ENCODE peak calls at places on chromosome 6, in five cellular contexts. J, W, I, T and K are unnamed samples. For H3K4me1 and H3K36me3, the result is how much of the 10 kb centered on the place peaks cover.

GRCh38 chr6:31332637-31333602 is 24.1 kb downstream of the HLA-B start:
- DNase-seq in J (no peak), I (no peak), T (no peak), W (no peak), K (no peak)

GRCh38 chr6:27178001-27178730 is 69.3 kb upstream of the PRSS16 start:
- DNase-seq in T (no peak), I (peak), J (no peak), W (no peak), K (no peak)

GRCh38 chr6:2116496-2116895 is 128.9 kb downstream of the GMDS start:
- DNase-seq in J (no peak), T (no peak), I (no peak), W (no peak), K (no peak)

GRCh38 chr6:46023216-46023915 is 7.7 kb upstream of the CLIC5 start:
- DNase-seq in T (no peak), I (no peak), W (no peak), J (no peak), K (no peak)

GRCh38 chr6:122066200-122066599 is 333.3 kb upstream of the HSF2 start:
- DNase-seq in T (no peak), J (no peak), W (no peak), I (no peak), K (no peak)

GRCh38 chr6:2244261-2245102 is 923 bp downstream of the GMDS start:
- DNase-seq in T (no peak), J (no peak), I (no peak), W (no peak), K (no peak)

GRCh38 chr6:95094751-95095150 is 482.6 kb upstream of the MANEA start:
- DNase-seq in J (no peak), T (no peak), I (no peak), W (no peak), K (no peak)

GRCh38 chr6:144405173-144405572 is 120.0 kb downstream of the UTRN start:
- DNase-seq in W (no peak), J (no peak), T (no peak), I (no peak), K (no peak)

GRCh38 chr6:100366419-100366818 is 98.3 kb downstream of the SIM1 start:
- DNase-seq in W (no peak), J (no peak), I (no peak), T (no peak), K (no peak)

GRCh38 chr6:28474441-28475219 is 31.3 kb upstream of the ZSCAN23 start:
- DNase-seq in T (peak), I (no peak), J (peak), W (no peak), K (no peak)

GRCh38 chr6:18861182-18861581 is 474.0 kb downstream of the RNF144B start:
- DNase-seq in W (no peak), J (no peak), I (no peak), T (no peak), K (no peak)

GRCh38 chr6:118914598-118914997 is 20.4 kb downstream of the MCM9 start:
- DNase-seq in J (no peak), T (no peak), W (no peak), I (no peak), K (no peak)

GRCh38 chr6:159693894-159694545 is 979 bp upstream of the SOD2 start:
- DNase-seq in J (peak), T (no peak), I (peak), W (no peak), K (no peak)

GRCh38 chr6:122730775-122731386 is 48.6 kb upstream of the FABP7 start:
- DNase-seq in W (no peak), I (no peak), T (no peak), J (peak), K (no peak)

GRCh38 chr6:88449770-88450169 is 283.6 kb upstream of the CNR1 start:
- DNase-seq in J (no peak), T (no peak), W (no peak), I (no peak), K (no peak)

GRCh38 chr6:166112580-166112979 is 55.1 kb downstream of the TBXT start:
- DNase-seq in J (no peak), W (no peak), I (no peak), T (no peak), K (no peak)

GRCh38 chr6:153170511-153170910 is 39.4 kb upstream of the RGS17 start:
- DNase-seq in W (no peak), J (no peak), I (no peak), T (no peak), K (no peak)

GRCh38 chr6:7088076-7088742 is 19.6 kb upstream of the RREB1 start:
- DNase-seq in I (no peak), T (no peak), W (no peak), J (no peak), K (no peak)

GRCh38 chr6:18362058-18362561 is 25.0 kb upstream of the RNF144B start:
- DNase-seq in W (no peak), J (no peak), T (no peak), I (no peak), K (no peak)

GRCh38 chr6:31354788-31355539 is 2.0 kb downstream of the HLA-B start:
- DNase-seq in T (no peak), W (peak), I (no peak), J (no peak), K (no peak)

GRCh38 chr6:31186052-31186734 is 15.7 kb upstream of the POU5F1 start:
- DNase-seq in T (no peak), I (peak), W (peak), J (no peak), K (peak)

GRCh38 chr6:53527249-53527765 is 17.6 kb downstream of the GCLC start:
- DNase-seq in W (no peak), J (no peak), I (no peak), T (no peak), K (no peak)

GRCh38 chr6:3364391-3364790 is 92.5 kb downstream of the SLC22A23 start:
- DNase-seq in I (no peak), W (no peak), J (no peak), T (no peak), K (no peak)

GRCh38 chr6:98970469-98970868 is 22.7 kb upstream of the FBXL4 start:
- DNase-seq in T (no peak), I (no peak), W (no peak), J (no peak), K (no peak)

GRCh38 chr6:32844839-32845372 is 1.1 kb upstream of the PSMB8 start:
- DNase-seq in T (no peak), J (no peak), I (no peak), W (no peak), K (no peak)
- H3K4me1 ChIP-seq in T (under half), J (under half), I (under half), W (half or more), K (under half)

GRCh38 chr6:107115695-107116327 is 496 bp upstream of the BEND3 start:
- DNase-seq in I (peak), J (peak), W (peak), T (peak), K (no peak)
- TF ChIP-seq POLR2AphosphoS5 in I (no peak), J (no peak), W (no peak), T (peak), K (no peak)

GRCh38 chr6:44228433-44228832 is 5.0 kb downstream of the SLC29A1 start:
- DNase-seq in I (no peak), J (no peak), T (no peak), W (no peak), K (no peak)

GRCh38 chr6:44228031-44228430 is 4.6 kb downstream of the SLC29A1 start:
- DNase-seq in W (no peak), J (no peak), T (no peak), I (no peak), K (no peak)

GRCh38 chr6:44228836-44229235 is 5.4 kb downstream of the SLC29A1 start:
- DNase-seq in T (no peak), J (no peak), I (no peak), W (no peak), K (no peak)

GRCh38 chr6:44229376-44230033 is 6.1 kb downstream of the SLC29A1 start:
- DNase-seq in I (no peak), W (no peak), J (no peak), T (no peak), K (no peak)

DNA sequence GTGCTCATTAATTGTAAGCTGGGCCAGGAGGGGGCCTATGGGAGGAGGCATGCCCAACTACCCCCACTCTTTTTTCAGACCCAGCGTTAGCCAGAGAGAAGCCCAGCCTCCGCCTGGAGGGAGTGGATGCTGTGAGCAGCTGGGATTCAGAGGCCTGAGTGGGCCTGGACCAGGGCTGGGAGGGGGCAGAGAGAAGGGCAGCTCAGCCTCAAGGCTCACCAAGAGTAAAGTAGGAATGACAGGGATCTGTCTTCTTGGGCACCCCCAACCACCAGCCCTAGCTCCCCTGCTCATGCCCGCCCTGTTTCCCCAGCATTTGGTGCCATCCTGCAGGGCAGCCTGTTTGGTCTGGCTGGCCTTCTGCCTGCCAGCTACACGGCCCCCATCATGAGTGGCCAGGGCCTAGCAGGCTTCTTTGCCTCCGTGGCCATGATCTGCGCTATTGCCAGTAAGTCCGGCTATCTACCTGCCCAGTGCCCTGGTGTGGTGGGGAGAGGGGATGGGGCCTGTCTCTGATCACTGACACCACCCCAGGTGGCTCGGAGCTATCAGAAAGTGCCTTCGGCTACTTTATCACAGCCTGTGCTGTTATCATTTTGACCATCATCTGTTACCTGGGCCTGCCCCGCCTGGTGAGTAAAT is 6.8 kb downstream of the SLC29A1 start:
- DNase-seq in W (no peak), T (no peak), J (no peak), I (no peak), K (no peak)
- H3K36me3 ChIP-seq in W (under half), T (half or more), J (half or more), I (under half), K (under half)

DNA sequence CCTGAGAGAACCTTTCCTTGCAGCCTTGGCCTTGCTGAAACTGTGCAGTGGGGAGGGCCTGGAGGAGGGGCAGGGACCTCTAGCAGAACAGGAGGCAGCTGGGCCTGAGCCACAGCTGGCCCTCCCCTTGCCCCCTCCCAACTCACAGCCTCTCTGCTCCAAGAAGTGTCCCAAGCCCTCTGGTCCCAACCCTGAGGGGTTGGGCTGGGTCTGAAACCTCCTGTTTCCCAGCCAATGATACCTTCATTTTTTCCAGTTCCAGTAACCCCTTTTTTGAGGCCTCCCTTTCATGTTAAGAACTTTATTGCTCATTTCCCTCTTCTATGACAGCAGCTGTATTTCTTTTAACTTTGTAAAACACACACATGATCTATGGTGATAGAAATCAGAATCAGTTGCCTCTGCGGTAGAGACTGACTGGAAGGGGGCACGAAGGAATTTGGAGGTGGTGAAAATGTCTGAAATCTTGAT is 17.9 kb upstream of the ARMC12 start:
- DNase-seq in T (no peak), W (no peak), J (no peak), I (no peak), K (peak)
- H3K4me1 ChIP-seq in T (under half), W (half or more), J (under half), I (half or more), K (under half)

GRCh38 chr6:164152611-164153010 is 738.1 kb downstream of the QKI start:
- DNase-seq in I (no peak), W (no peak), J (no peak), T (no peak), K (no peak)
- TF ChIP-seq POLR2AphosphoS5 in I (no peak), W (no peak), J (no peak), T (no peak), K (no peak)

GRCh38 chr6:167129159-167129558 is 6.3 kb downstream of the CCR6 start:
- DNase-seq in I (no peak), T (no peak), J (no peak), W (no peak), K (no peak)
- H3K36me3 ChIP-seq in I (under half), T (under half), J (under half), W (under half), K (under half)